ENCODE peak calls at places on chromosome 14, in ten cellular contexts. One of them, this sample, is unnamed. For H3K9me3, the result is how much of the 10 kb centered on the place peaks cover.

GRCh38 chr14:31950760-31951637 is 126.1 kb upstream of the ARHGAP5 start:
- DNase-seq in GM23248: peak
- DNase-seq in A549: peak
- DNase-seq in neuronal stem cell: no peak
- DNase-seq in HCT116: no peak
- DNase-seq in endodermal cell: peak
- DNase-seq in lower lobe of right lung: no peak
- DNase-seq in heart right ventricle: peak
- DNase-seq in hepatocyte: peak
- DNase-seq in prostate gland: no peak
- DNase-seq in this sample: peak

GRCh38 chr14:91416744-91417133 is 881 bp downstream of the CCDC88C start:
- DNase-seq in heart right ventricle: no peak
- DNase-seq in lower lobe of right lung: peak
- DNase-seq in endodermal cell: peak
- DNase-seq in GM23248: no peak
- DNase-seq in hepatocyte: no peak
- DNase-seq in A549: no peak
- DNase-seq in prostate gland: peak
- DNase-seq in neuronal stem cell: no peak
- DNase-seq in HCT116: no peak
- DNase-seq in this sample: no peak

GRCh38 chr14:75236897-75237296 is 41.7 kb upstream of the FOS start:
- DNase-seq in endodermal cell: no peak
- DNase-seq in GM23248: no peak
- DNase-seq in A549: no peak
- DNase-seq in HCT116: no peak
- DNase-seq in prostate gland: no peak
- DNase-seq in lower lobe of right lung: no peak
- DNase-seq in heart right ventricle: no peak
- DNase-seq in neuronal stem cell: no peak
- DNase-seq in hepatocyte: no peak
- DNase-seq in this sample: no peak

GRCh38 chr14:91125271-91125661 is 11.4 kb downstream of the DGLUCY start:
- DNase-seq in endodermal cell: no peak
- DNase-seq in prostate gland: no peak
- DNase-seq in HCT116: no peak
- DNase-seq in lower lobe of right lung: no peak
- DNase-seq in hepatocyte: no peak
- DNase-seq in heart right ventricle: no peak
- DNase-seq in neuronal stem cell: no peak
- DNase-seq in A549: no peak
- DNase-seq in GM23248: no peak
- DNase-seq in this sample: no peak

GRCh38 chr14:50560929-50561280 is 960 bp downstream of the ATL1 start:
- DNase-seq in neuronal stem cell: peak
- DNase-seq in hepatocyte: peak
- DNase-seq in GM23248: peak
- DNase-seq in lower lobe of right lung: peak
- DNase-seq in HCT116: no peak
- DNase-seq in A549: peak
- DNase-seq in heart right ventricle: peak
- DNase-seq in prostate gland: peak
- DNase-seq in endodermal cell: peak
- DNase-seq in this sample: peak

GRCh38 chr14:96804821-96805374 is 7.7 kb downstream of the VRK1 start:
- DNase-seq in neuronal stem cell: no peak
- DNase-seq in GM23248: no peak
- DNase-seq in heart right ventricle: no peak
- DNase-seq in endodermal cell: no peak
- DNase-seq in HCT116: no peak
- DNase-seq in A549: no peak
- DNase-seq in hepatocyte: no peak
- DNase-seq in lower lobe of right lung: no peak
- DNase-seq in prostate gland: no peak
- DNase-seq in this sample: no peak

GRCh38 chr14:65230287-65230728 is 128.0 kb upstream of the MAX start:
- DNase-seq in heart right ventricle: peak
- DNase-seq in A549: no peak
- DNase-seq in GM23248: peak
- DNase-seq in lower lobe of right lung: peak
- DNase-seq in hepatocyte: peak
- DNase-seq in HCT116: no peak
- DNase-seq in neuronal stem cell: no peak
- DNase-seq in endodermal cell: no peak
- DNase-seq in prostate gland: peak
- DNase-seq in this sample: peak

GRCh38 chr14:22861651-22862050 is 9.9 kb upstream of the LRP10 start:
- DNase-seq in heart right ventricle: no peak
- DNase-seq in lower lobe of right lung: no peak
- DNase-seq in A549: no peak
- DNase-seq in neuronal stem cell: no peak
- DNase-seq in GM23248: no peak
- DNase-seq in prostate gland: no peak
- DNase-seq in hepatocyte: no peak
- DNase-seq in endodermal cell: no peak
- DNase-seq in HCT116: no peak
- DNase-seq in this sample: no peak

GRCh38 chr14:86357866-86358265 is 827.9 kb downstream of the FLRT2 start:
- DNase-seq in endodermal cell: no peak
- DNase-seq in prostate gland: no peak
- DNase-seq in neuronal stem cell: no peak
- DNase-seq in GM23248: no peak
- DNase-seq in hepatocyte: no peak
- DNase-seq in lower lobe of right lung: no peak
- DNase-seq in A549: no peak
- DNase-seq in HCT116: no peak
- DNase-seq in heart right ventricle: no peak
- DNase-seq in this sample: no peak

GRCh38 chr14:89621791-89622638 is 205.0 kb upstream of the FOXN3 start:
- DNase-seq in HCT116: no peak
- DNase-seq in GM23248: no peak
- DNase-seq in hepatocyte: no peak
- DNase-seq in endodermal cell: no peak
- DNase-seq in prostate gland: no peak
- DNase-seq in A549: no peak
- DNase-seq in neuronal stem cell: no peak
- DNase-seq in lower lobe of right lung: no peak
- DNase-seq in heart right ventricle: no peak
- DNase-seq in this sample: no peak

GRCh38 chr14:56809262-56810215 is 740 bp downstream of the OTX2 start:
- DNase-seq in GM23248: no peak
- DNase-seq in hepatocyte: no peak
- DNase-seq in prostate gland: no peak
- DNase-seq in HCT116: no peak
- DNase-seq in lower lobe of right lung: no peak
- DNase-seq in endodermal cell: peak
- DNase-seq in A549: no peak
- DNase-seq in heart right ventricle: no peak
- DNase-seq in neuronal stem cell: no peak
- DNase-seq in this sample: no peak

GRCh38 chr14:81452766-81453165 is 52.6 kb upstream of the STON2 start:
- DNase-seq in endodermal cell: no peak
- DNase-seq in neuronal stem cell: no peak
- DNase-seq in A549: no peak
- DNase-seq in GM23248: peak
- DNase-seq in hepatocyte: no peak
- DNase-seq in lower lobe of right lung: no peak
- DNase-seq in heart right ventricle: no peak
- DNase-seq in prostate gland: no peak
- DNase-seq in HCT116: no peak
- DNase-seq in this sample: no peak

GRCh38 chr14:90543876-90544275 is 147.0 kb downstream of the CALM1 start:
- DNase-seq in GM23248: no peak
- DNase-seq in endodermal cell: no peak
- DNase-seq in hepatocyte: no peak
- DNase-seq in heart right ventricle: no peak
- DNase-seq in HCT116: no peak
- DNase-seq in A549: no peak
- DNase-seq in prostate gland: no peak
- DNase-seq in lower lobe of right lung: peak
- DNase-seq in neuronal stem cell: no peak
- DNase-seq in this sample: peak

GRCh38 chr14:38039526-38039925 is 168.2 kb upstream of the SSTR1 start:
- DNase-seq in hepatocyte: no peak
- DNase-seq in A549: no peak
- DNase-seq in GM23248: peak
- DNase-seq in HCT116: no peak
- DNase-seq in lower lobe of right lung: no peak
- DNase-seq in prostate gland: no peak
- DNase-seq in neuronal stem cell: no peak
- DNase-seq in heart right ventricle: no peak
- DNase-seq in endodermal cell: no peak
- DNase-seq in this sample: no peak

GRCh38 chr14:68689426-68689825 is 103.4 kb downstream of the ZFP36L1 start:
- DNase-seq in endodermal cell: no peak
- DNase-seq in lower lobe of right lung: no peak
- DNase-seq in GM23248: no peak
- DNase-seq in heart right ventricle: no peak
- DNase-seq in A549: no peak
- DNase-seq in HCT116: no peak
- DNase-seq in prostate gland: no peak
- DNase-seq in hepatocyte: no peak
- DNase-seq in neuronal stem cell: no peak
- DNase-seq in this sample: no peak

GRCh38 chr14:54603362-54603761 is 36.4 kb downstream of the SAMD4A start:
- DNase-seq in heart right ventricle: no peak
- DNase-seq in HCT116: no peak
- DNase-seq in endodermal cell: no peak
- DNase-seq in lower lobe of right lung: no peak
- DNase-seq in neuronal stem cell: no peak
- DNase-seq in hepatocyte: no peak
- DNase-seq in A549: no peak
- DNase-seq in prostate gland: no peak
- DNase-seq in GM23248: peak
- DNase-seq in this sample: no peak

GRCh38 chr14:35992816-35993511 is 166.8 kb downstream of the BRMS1L start:
- DNase-seq in GM23248: no peak
- DNase-seq in A549: no peak
- DNase-seq in neuronal stem cell: no peak
- DNase-seq in prostate gland: no peak
- DNase-seq in lower lobe of right lung: no peak
- DNase-seq in hepatocyte: no peak
- DNase-seq in heart right ventricle: no peak
- DNase-seq in endodermal cell: no peak
- DNase-seq in HCT116: no peak
- DNase-seq in this sample: no peak

GRCh38 chr14:102523200-102524025 is 13.8 kb upstream of the ANKRD9 start:
- DNase-seq in endodermal cell: no peak
- DNase-seq in HCT116: no peak
- DNase-seq in hepatocyte: peak
- DNase-seq in GM23248: no peak
- DNase-seq in lower lobe of right lung: no peak
- DNase-seq in A549: no peak
- DNase-seq in neuronal stem cell: no peak
- DNase-seq in prostate gland: no peak
- DNase-seq in heart right ventricle: no peak
- DNase-seq in this sample: peak

GRCh38 chr14:102524451-102525212 is 15.1 kb upstream of the ANKRD9 start:
- DNase-seq in A549: peak
- DNase-seq in hepatocyte: peak
- DNase-seq in heart right ventricle: peak
- DNase-seq in GM23248: peak
- DNase-seq in neuronal stem cell: peak
- DNase-seq in lower lobe of right lung: peak
- DNase-seq in prostate gland: peak
- DNase-seq in HCT116: peak
- DNase-seq in endodermal cell: peak
- DNase-seq in this sample: peak

GRCh38 chr14:102527255-102528232 is 18.0 kb upstream of the ANKRD9 start:
- DNase-seq in GM23248: peak
- DNase-seq in A549: peak
- DNase-seq in endodermal cell: no peak
- DNase-seq in neuronal stem cell: no peak
- DNase-seq in prostate gland: no peak
- DNase-seq in hepatocyte: peak
- DNase-seq in lower lobe of right lung: no peak
- DNase-seq in heart right ventricle: no peak
- DNase-seq in HCT116: peak
- DNase-seq in this sample: no peak

GRCh38 chr14:102525213-102526143 is 15.9 kb upstream of the ANKRD9 start:
- DNase-seq in A549: no peak
- DNase-seq in lower lobe of right lung: no peak
- DNase-seq in prostate gland: no peak
- DNase-seq in heart right ventricle: no peak
- DNase-seq in HCT116: peak
- DNase-seq in endodermal cell: no peak
- DNase-seq in hepatocyte: peak
- DNase-seq in neuronal stem cell: no peak
- DNase-seq in GM23248: peak
- DNase-seq in this sample: peak

GRCh38 chr14:102524026-102524450 is 14.5 kb upstream of the ANKRD9 start:
- DNase-seq in lower lobe of right lung: no peak
- DNase-seq in A549: no peak
- DNase-seq in HCT116: no peak
- DNase-seq in endodermal cell: no peak
- DNase-seq in GM23248: no peak
- DNase-seq in prostate gland: no peak
- DNase-seq in hepatocyte: no peak
- DNase-seq in heart right ventricle: no peak
- DNase-seq in neuronal stem cell: no peak
- DNase-seq in this sample: no peak
- H3K27ac ChIP-seq in lower lobe of right lung: peak
- H3K27ac ChIP-seq in A549: peak
- H3K27ac ChIP-seq in HCT116: peak
- H3K27ac ChIP-seq in endodermal cell: no peak
- H3K27ac ChIP-seq in GM23248: no peak
- H3K27ac ChIP-seq in prostate gland: peak
- H3K27ac ChIP-seq in hepatocyte: no peak
- H3K27ac ChIP-seq in heart right ventricle: peak
- H3K27ac ChIP-seq in neuronal stem cell: no peak
- H3K27ac ChIP-seq in this sample: no peak

GRCh38 chr14:77088219-77088618 is 9.8 kb upstream of the CIPC start:
- DNase-seq in hepatocyte: peak
- DNase-seq in endodermal cell: peak
- DNase-seq in HCT116: peak
- DNase-seq in prostate gland: peak
- DNase-seq in neuronal stem cell: no peak
- DNase-seq in lower lobe of right lung: peak
- DNase-seq in A549: no peak
- DNase-seq in GM23248: no peak
- DNase-seq in heart right ventricle: no peak
- DNase-seq in this sample: no peak
- H3K4me3 ChIP-seq in hepatocyte: no peak
- H3K4me3 ChIP-seq in endodermal cell: no peak
- H3K4me3 ChIP-seq in HCT116: no peak
- H3K4me3 ChIP-seq in prostate gland: no peak
- H3K4me3 ChIP-seq in neuronal stem cell: no peak
- H3K4me3 ChIP-seq in lower lobe of right lung: no peak
- H3K4me3 ChIP-seq in A549: no peak
- H3K4me3 ChIP-seq in GM23248: no peak
- H3K4me3 ChIP-seq in heart right ventricle: no peak
- H3K4me3 ChIP-seq in this sample: no peak

GRCh38 chr14:21382886-21383847 is 652 bp downstream of the SUPT16H start:
- DNase-seq in endodermal cell: peak
- DNase-seq in A549: peak
- DNase-seq in neuronal stem cell: no peak
- DNase-seq in heart right ventricle: peak
- DNase-seq in HCT116: no peak
- DNase-seq in hepatocyte: peak
- DNase-seq in lower lobe of right lung: peak
- DNase-seq in prostate gland: peak
- DNase-seq in GM23248: peak
- DNase-seq in this sample: peak
- H3K9me3 ChIP-seq in endodermal cell: under half
- H3K9me3 ChIP-seq in A549: under half
- H3K9me3 ChIP-seq in neuronal stem cell: under half
- H3K9me3 ChIP-seq in heart right ventricle: under half
- H3K9me3 ChIP-seq in HCT116: under half
- H3K9me3 ChIP-seq in hepatocyte: under half
- H3K9me3 ChIP-seq in lower lobe of right lung: under half
- H3K9me3 ChIP-seq in prostate gland: under half
- H3K9me3 ChIP-seq in GM23248: under half
- H3K9me3 ChIP-seq in this sample: under half

GRCh38 chr14:24080142-24080530 is 8.8 kb downstream of the CPNE6 start:
- DNase-seq in neuronal stem cell: no peak
- DNase-seq in endodermal cell: no peak
- DNase-seq in A549: no peak
- DNase-seq in GM23248: no peak
- DNase-seq in lower lobe of right lung: no peak
- DNase-seq in heart right ventricle: no peak
- DNase-seq in hepatocyte: no peak
- DNase-seq in HCT116: no peak
- DNase-seq in prostate gland: no peak
- DNase-seq in this sample: no peak
- H3K27ac ChIP-seq in neuronal stem cell: peak
- H3K27ac ChIP-seq in endodermal cell: peak
- H3K27ac ChIP-seq in A549: peak
- H3K27ac ChIP-seq in GM23248: no peak
- H3K27ac ChIP-seq in lower lobe of right lung: no peak
- H3K27ac ChIP-seq in heart right ventricle: no peak
- H3K27ac ChIP-seq in hepatocyte: no peak
- H3K27ac ChIP-seq in HCT116: peak
- H3K27ac ChIP-seq in prostate gland: no peak
- H3K27ac ChIP-seq in this sample: no peak